ENCODE peak calls at places on chromosomes 3 and 15, in four cellular contexts. A is WERI-Rb-1, E is fibroblast of lung, G is stomach. V is an unnamed sample.
A peak's percentile ranks its signal among the peaks of the same experiment; 100 is the strongest.

GRCh38 chr3:151817473-151817872 is 3.6 kb downstream of the AADAC start:
- DNase-seq in A (no peak), E (no peak), G (no peak), V (no peak)

GRCh38 chr3:55750525-55750924 is 263.4 kb upstream of the WNT5A start:
- DNase-seq in A (no peak), E (peak; percentile 70), G (no peak), V (no peak)

GRCh38 chr15:62474771-62475124 is 309.7 kb upstream of the C2CD4B start:
- DNase-seq in A (no peak), E (peak; percentile 43), G (no peak), V (no peak)

GRCh38 chr3:32945136-32945535 is 6.3 kb upstream of the CCR4 start:
- DNase-seq in A (no peak), E (no peak), G (no peak), V (no peak)

GRCh38 chr3:168865022-168865551 is 769.4 kb upstream of the GOLIM4 start:
- DNase-seq in A (no peak), E (peak; percentile 67), G (no peak), V (no peak)

GRCh38 chr3:196202516-196202970 is 8.7 kb downstream of the ZDHHC19 start:
- DNase-seq in A (no peak), E (peak; percentile 42), G (no peak), V (no peak)

GRCh38 chr3:54999159-54999558 is 71.3 kb upstream of the LRTM1 start:
- DNase-seq in A (no peak), E (peak; percentile 60), G (no peak), V (peak; percentile 76)

GRCh38 chr15:80674245-80674614 is 20.9 kb upstream of the ABHD17C start:
- DNase-seq in A (no peak), E (peak; percentile 25), G (no peak), V (no peak)

GRCh38 chr3:46921041-46921440 is 43.5 kb downstream of the PTH1R start:
- DNase-seq in A (no peak), E (no peak), G (no peak), V (no peak)

GRCh38 chr3:43970351-43970750 is 271.3 kb upstream of the TOPAZ1 start:
- DNase-seq in A (no peak), E (no peak), G (no peak), V (no peak)

DNA sequence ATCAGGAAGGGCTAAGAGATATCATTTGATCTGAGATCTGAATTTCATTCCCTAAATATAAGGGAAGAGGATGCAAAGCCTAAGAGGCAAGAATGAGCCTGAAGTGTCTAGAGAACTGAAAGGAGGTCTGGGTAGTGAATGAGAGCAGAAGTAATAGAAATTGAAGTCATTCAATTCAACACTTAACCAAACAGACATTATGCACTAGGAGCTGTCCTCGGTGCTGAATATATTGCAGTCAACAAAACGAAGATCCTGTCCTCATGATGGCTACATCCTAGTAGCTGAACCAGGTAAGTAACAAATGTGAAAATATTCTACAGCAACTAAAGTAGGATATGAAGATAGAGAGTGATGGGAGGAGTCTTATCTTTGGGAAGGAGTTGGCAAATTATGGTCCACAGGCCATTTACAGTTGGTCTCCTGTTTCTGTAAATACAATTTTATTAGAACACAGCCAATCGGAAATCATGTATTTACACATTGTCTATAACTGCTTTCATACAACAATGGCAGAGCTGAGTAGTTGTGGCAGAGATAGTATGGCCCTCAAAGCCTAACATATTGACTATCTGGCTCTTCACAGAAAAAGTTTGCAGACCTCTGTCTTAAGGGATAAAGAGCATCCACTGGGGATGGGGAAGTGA is 192.9 kb upstream of the CADPS start:
- DNase-seq in A (no peak), E (peak; percentile 56), G (no peak), V (peak; percentile 82)
- H3K36me3 ChIP-seq in A (no peaks in the 10 kb centered on the region), E (no peaks in the 10 kb centered on the region), G (no peaks in the 10 kb centered on the region), V (no peaks in the 10 kb centered on the region)

GRCh38 chr3:71269896-71270295 is 313.6 kb downstream of the FOXP1 start:
- DNase-seq in A (no peak), E (no peak), G (no peak), V (no peak)
- TF ChIP-seq CTCF in A (no peak), E (no peak), G (no peak), V (no peak)

GRCh38 chr3:52537726-52538421 is 1.5 kb downstream of the UQCC5 start:
- DNase-seq in A (no peak), E (no peak), G (no peak), V (no peak)
- H3K4me3 ChIP-seq in A (peak overlapping the region; percentile 79), E (peak overlapping the region; percentile 91), G (peak overlapping the region; percentile 81), V (peak overlapping the region; percentile 84)

GRCh38 chr15:84668221-84668982 is 10.4 kb upstream of the NMB start:
- DNase-seq in A (no peak), E (no peak), G (no peak), V (no peak)

GRCh38 chr15:84666373-84666772 is 8.4 kb upstream of the NMB start:
- DNase-seq in A (no peak), E (no peak), G (no peak), V (no peak)

GRCh38 chr15:84669726-84670125 is 11.7 kb upstream of the NMB start:
- DNase-seq in A (no peak), E (no peak), G (no peak), V (no peak)

GRCh38 chr15:84671211-84671610 is 13.2 kb upstream of the NMB start:
- DNase-seq in A (no peak), E (peak; percentile 82), G (no peak), V (no peak)
- H3K36me3 ChIP-seq in A (peaks cover 40% of the 10 kb centered on the region), E (no peaks in the 10 kb centered on the region), G (peaks cover 84% of the 10 kb centered on the region), V (peaks cover 75% of the 10 kb centered on the region)

DNA sequence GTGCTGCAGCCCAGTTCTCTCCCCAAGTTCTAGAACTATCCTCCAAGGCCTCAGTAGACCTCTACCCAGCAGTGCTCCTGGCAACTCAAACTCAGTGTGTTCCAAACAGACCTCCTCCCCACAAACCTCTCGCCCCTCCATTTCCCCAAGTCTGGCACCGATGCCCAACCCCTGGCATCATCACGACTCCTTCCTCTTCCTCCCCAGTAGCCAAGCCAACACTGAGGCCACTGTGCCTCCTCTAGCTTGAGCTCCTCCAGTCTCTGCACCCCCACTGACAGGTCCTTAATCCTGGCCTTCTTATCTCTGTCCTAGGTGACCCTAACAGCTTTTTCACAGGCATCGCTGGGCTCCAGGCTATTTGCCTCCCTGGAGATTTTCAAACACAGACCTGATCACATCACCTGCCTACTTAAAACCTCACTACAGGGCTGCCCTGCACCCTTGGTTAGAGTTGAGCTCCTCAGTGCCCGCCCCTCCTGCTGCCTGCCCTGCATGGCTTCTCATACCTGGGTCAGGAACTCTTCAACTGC is 6.8 kb downstream of the ARPIN start:
- DNase-seq in A (peak; percentile 69), E (no peak), G (no peak), V (peak; percentile 47)
- TF ChIP-seq CTCF in A (no peak), E (no peak), G (no peak), V (no peak)

DNA sequence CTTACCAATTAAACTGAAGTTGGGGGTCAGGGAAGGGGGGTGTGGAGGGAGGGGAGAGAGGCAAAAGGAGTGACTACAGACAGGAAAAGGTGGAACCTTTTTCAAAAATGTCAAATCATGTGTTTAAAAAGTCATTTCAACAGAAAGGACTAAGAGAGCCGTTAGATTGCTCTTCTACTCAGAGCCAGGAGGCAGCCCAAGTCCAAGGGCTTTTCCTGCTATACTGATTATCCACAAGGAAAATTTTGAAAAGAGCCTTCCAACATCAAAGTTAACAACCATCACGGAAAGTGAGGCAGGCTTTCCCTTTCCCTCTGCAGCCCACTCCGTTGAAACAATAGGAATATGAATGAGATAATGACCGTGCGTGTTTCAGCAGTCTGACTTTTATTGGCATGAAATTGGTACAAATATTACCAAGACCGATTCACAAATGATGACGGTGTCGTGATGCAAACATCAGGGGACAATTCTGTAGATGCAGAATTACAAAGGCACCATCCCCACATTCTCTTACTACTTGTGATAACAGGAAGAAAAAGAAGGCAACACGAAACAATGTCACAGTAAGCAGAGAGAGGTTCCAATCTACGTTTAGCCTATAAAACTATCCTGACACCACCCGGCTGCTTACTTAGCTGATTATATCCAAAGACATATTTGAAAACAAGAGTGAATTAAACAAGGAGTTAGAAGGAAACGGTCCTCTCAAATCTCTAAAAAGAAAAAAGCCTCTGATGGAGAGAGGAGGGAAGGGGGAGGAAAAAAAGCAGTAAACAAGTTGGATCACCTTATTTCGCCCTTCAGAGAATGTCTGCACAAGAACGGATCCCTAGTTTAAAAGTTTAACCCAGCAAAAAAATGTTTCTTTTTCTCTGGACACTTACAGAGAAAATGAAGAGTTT is 453.7 kb downstream of the FOXP1 start:
- DNase-seq in A (no peak), E (peak; percentile 80), G (no peak), V (no peak)
- H3K4me3 ChIP-seq in A (no peak overlapping the region), E (peak overlapping the region; percentile 78), G (peak overlapping the region; percentile 55), V (peak overlapping the region; percentile 51)

GRCh38 chr3:130424837-130425236 is 79.4 kb downstream of the COL6A5 start:
- DNase-seq in A (no peak), E (no peak), G (no peak), V (no peak)

GRCh38 chr3:130420466-130420865 is 75.0 kb downstream of the COL6A5 start:
- DNase-seq in A (no peak), E (no peak), G (no peak), V (no peak)

GRCh38 chr3:130425484-130425883 is 80.0 kb downstream of the COL6A5 start:
- DNase-seq in A (no peak), E (no peak), G (no peak), V (no peak)

GRCh38 chr3:130423064-130423463 is 77.6 kb downstream of the COL6A5 start:
- DNase-seq in A (no peak), E (no peak), G (no peak), V (no peak)
- H3K36me3 ChIP-seq in A (no peaks in the 10 kb centered on the region), E (no peaks in the 10 kb centered on the region), G (no peaks in the 10 kb centered on the region), V (no peaks in the 10 kb centered on the region)

GRCh38 chr15:41978534-41978933 is 6.2 kb upstream of the EHD4 start:
- DNase-seq in A (no peak), E (no peak), G (peak; percentile 7), V (peak; percentile 39)
- TF ChIP-seq CTCF in A (no peak), E (no peak), G (no peak), V (no peak)